ENCODE peak calls at places on chromosomes 12 and 14, in ten cellular contexts. One of them, this sample, is unnamed.

GRCh38 chr14:40309124-40309523 is 876.9 kb upstream of the FBXO33 start:
- DNase-seq in fibroblast of mammary gland: no peak
- DNase-seq in left ventricle myocardium inferior: no peak
- DNase-seq in mucosa of gallbladder: no peak
- DNase-seq in HepG2: no peak
- DNase-seq in HS-27A: no peak
- DNase-seq in RPMI8226: no peak
- DNase-seq in Ammon's horn: no peak
- DNase-seq in Panc1: no peak
- DNase-seq in GM04503: no peak
- DNase-seq in this sample: no peak

GRCh38 chr12:8609061-8609570 is 3.5 kb downstream of the AICDA start:
- DNase-seq in fibroblast of mammary gland: peak; percentile 54
- DNase-seq in left ventricle myocardium inferior: no peak
- DNase-seq in mucosa of gallbladder: peak; percentile 34
- DNase-seq in HepG2: peak; percentile 28
- DNase-seq in HS-27A: no peak
- DNase-seq in RPMI8226: peak; percentile 12
- DNase-seq in Ammon's horn: peak; percentile 68
- DNase-seq in Panc1: peak; percentile 32
- DNase-seq in GM04503: no peak
- DNase-seq in this sample: peak; percentile 15

GRCh38 chr12:3155710-3156386 is 78.7 kb downstream of the TSPAN9 start:
- DNase-seq in fibroblast of mammary gland: no peak
- DNase-seq in left ventricle myocardium inferior: no peak
- DNase-seq in mucosa of gallbladder: no peak
- DNase-seq in HepG2: no peak
- DNase-seq in HS-27A: no peak
- DNase-seq in RPMI8226: no peak
- DNase-seq in Ammon's horn: no peak
- DNase-seq in Panc1: no peak
- DNase-seq in GM04503: no peak
- DNase-seq in this sample: peak; percentile 13

GRCh38 chr12:9112076-9112853 is 3.5 kb downstream of the A2M start:
- DNase-seq in fibroblast of mammary gland: no peak
- DNase-seq in left ventricle myocardium inferior: no peak
- DNase-seq in mucosa of gallbladder: no peak
- DNase-seq in HepG2: no peak
- DNase-seq in HS-27A: no peak
- DNase-seq in RPMI8226: no peak
- DNase-seq in Ammon's horn: no peak
- DNase-seq in Panc1: no peak
- DNase-seq in GM04503: no peak
- DNase-seq in this sample: no peak

GRCh38 chr12:104006929-104007328 is 41.3 kb downstream of the TDG start:
- DNase-seq in fibroblast of mammary gland: peak; percentile 78
- DNase-seq in left ventricle myocardium inferior: no peak
- DNase-seq in mucosa of gallbladder: no peak
- DNase-seq in HepG2: no peak
- DNase-seq in HS-27A: no peak
- DNase-seq in RPMI8226: no peak
- DNase-seq in Ammon's horn: no peak
- DNase-seq in Panc1: no peak
- DNase-seq in GM04503: no peak
- DNase-seq in this sample: no peak

GRCh38 chr12:131950182-131950913 is 606 bp downstream of the EP400 start:
- DNase-seq in fibroblast of mammary gland: no peak
- DNase-seq in left ventricle myocardium inferior: peak; percentile 31
- DNase-seq in mucosa of gallbladder: no peak
- DNase-seq in HepG2: no peak
- DNase-seq in HS-27A: no peak
- DNase-seq in RPMI8226: peak; percentile 33
- DNase-seq in Ammon's horn: no peak
- DNase-seq in Panc1: no peak
- DNase-seq in GM04503: no peak
- DNase-seq in this sample: no peak

GRCh38 chr14:38992067-38992835 is 110.8 kb downstream of the SEC23A start:
- DNase-seq in fibroblast of mammary gland: no peak
- DNase-seq in left ventricle myocardium inferior: no peak
- DNase-seq in mucosa of gallbladder: no peak
- DNase-seq in HepG2: no peak
- DNase-seq in HS-27A: no peak
- DNase-seq in RPMI8226: no peak
- DNase-seq in Ammon's horn: no peak
- DNase-seq in Panc1: no peak
- DNase-seq in GM04503: no peak
- DNase-seq in this sample: no peak

GRCh38 chr12:103930787-103931536 is 752 bp downstream of the HSP90B1 start:
- DNase-seq in fibroblast of mammary gland: peak; percentile 46
- DNase-seq in left ventricle myocardium inferior: peak; percentile 34
- DNase-seq in mucosa of gallbladder: peak; percentile 27
- DNase-seq in HepG2: peak; percentile 13
- DNase-seq in HS-27A: no peak
- DNase-seq in RPMI8226: peak; percentile 47
- DNase-seq in Ammon's horn: peak; percentile 46
- DNase-seq in Panc1: no peak
- DNase-seq in GM04503: no peak
- DNase-seq in this sample: peak; percentile 9

GRCh38 chr12:91127751-91128150 is 16.5 kb upstream of the LUM start:
- DNase-seq in fibroblast of mammary gland: peak; percentile 58
- DNase-seq in left ventricle myocardium inferior: no peak
- DNase-seq in mucosa of gallbladder: no peak
- DNase-seq in HepG2: peak; percentile 41
- DNase-seq in HS-27A: peak; percentile 72
- DNase-seq in RPMI8226: no peak
- DNase-seq in Ammon's horn: no peak
- DNase-seq in Panc1: no peak
- DNase-seq in GM04503: peak; percentile 72
- DNase-seq in this sample: no peak